ENCODE peak calls at places on chromosome 1, in ten cellular contexts. V, R, U, G, X, I, Y, T, C and A are unnamed samples.

GRCh38 chr1:3473381-3473844 is 18.9 kb downstream of the ARHGEF16 start:
- DNase-seq in G (no peak), V (no peak), T (no peak), X (peak; percentile 92), R (no peak), I (no peak), U (no peak), Y (no peak), C (no peak), A (peak; percentile 42)

GRCh38 chr1:166947398-166948043 is 27.8 kb downstream of the ILDR2 start:
- DNase-seq in T (no peak), R (no peak), U (peak; percentile 81), V (peak; percentile 54), Y (peak; percentile 46), C (peak; percentile 85), X (peak; percentile 83), G (peak; percentile 14), I (peak; percentile 43), A (peak; percentile 48)

GRCh38 chr1:40769815-40770214 is 13.8 kb upstream of the KCNQ4 start:
- DNase-seq in G (no peak), X (no peak), T (no peak), U (no peak), R (no peak), C (no peak), Y (no peak), V (no peak), I (no peak), A (no peak)

GRCh38 chr1:179169616-179170467 is 59.6 kb downstream of the ABL2 start:
- DNase-seq in C (peak; percentile 35), Y (no peak), V (no peak), I (no peak), G (no peak), R (no peak), U (no peak), T (no peak), X (peak; percentile 72), A (no peak)

GRCh38 chr1:234135501-234135900 is 231.0 kb downstream of the SLC35F3 start:
- DNase-seq in X (no peak), T (no peak), V (no peak), R (no peak), U (no peak), Y (no peak), C (no peak), I (peak; percentile 89), G (no peak), A (no peak)

GRCh38 chr1:65525297-65526048 is 105.0 kb downstream of the LEPR start:
- DNase-seq in U (peak; percentile 33), R (no peak), Y (peak; percentile 28), T (no peak), G (no peak), X (no peak), C (no peak), I (no peak), V (no peak), A (no peak)

GRCh38 chr1:2805801-2806430 is 4.4 kb upstream of the TTC34 start:
- DNase-seq in C (no peak), U (no peak), V (no peak), G (no peak), X (no peak), T (no peak), Y (no peak), I (no peak), R (no peak), A (no peak)

GRCh38 chr1:162213281-162213909 is 143.9 kb downstream of the NOS1AP start:
- DNase-seq in G (peak; percentile 70), U (no peak), Y (peak; percentile 81), X (peak; percentile 66), I (no peak), R (no peak), T (no peak), V (peak; percentile 40), C (no peak), A (no peak)